ENCODE peak calls at places on chromosomes 16 and 17, in eight cellular contexts. Q is mammary epithelial cell, S is breast epithelium, Y is colonic mucosa, E is fibroblast of lung, I is substantia nigra, H is small intestine, W is ascending aorta. L is an unnamed sample.
A peak's percentile ranks its signal among the peaks of the same experiment; 100 is the strongest.

GRCh38 chr16:70156207-70156978 is 17.2 kb upstream of the CLEC18C start:
- DNase-seq in Q (no peak), S (no peak), Y (no peak), E (no peak), I (no peak), H (no peak), W (no peak), L (no peak)

GRCh38 chr16:47460301-47460754 is 535 bp downstream of the ITFG1 start:
- DNase-seq in Q (no peak), S (no peak), Y (no peak), E (peak; percentile 41), I (no peak), H (peak; percentile 33), W (no peak), L (no peak)

GRCh38 chr17:72363336-72363620 is 242.5 kb downstream of the SOX9 start:
- DNase-seq in Q (no peak), S (no peak), Y (no peak), E (no peak), I (no peak), H (no peak), W (no peak), L (no peak)

GRCh38 chr17:55706808-55707773 is 15.6 kb downstream of the TMEM100 start:
- DNase-seq in Q (no peak), S (no peak), Y (no peak), E (no peak), I (no peak), H (no peak), W (no peak), L (peak; percentile 55)

GRCh38 chr17:74426551-74427047 is 5.3 kb upstream of the GPRC5C start:
- DNase-seq in Q (no peak), S (no peak), Y (no peak), E (no peak), I (no peak), H (no peak), W (no peak), L (no peak)

GRCh38 chr16:379183-379960 is 2.4 kb downstream of the PGAP6 start:
- DNase-seq in Q (no peak), S (peak; percentile 67), Y (peak; percentile 88), E (no peak), I (no peak), H (peak; percentile 88), W (no peak), L (no peak)

GRCh38 chr16:64499211-64499610 is 622.7 kb downstream of the CDH11 start:
- DNase-seq in Q (no peak), S (no peak), Y (no peak), E (no peak), I (no peak), H (no peak), W (no peak), L (no peak)

GRCh38 chr17:75316253-75316652 is 27.0 kb upstream of the SLC25A19 start:
- DNase-seq in Q (no peak), S (no peak), Y (no peak), E (no peak), I (no peak), H (no peak), W (no peak), L (no peak)

GRCh38 chr17:7167832-7168231 is 11.3 kb downstream of the ASGR1 start:
- DNase-seq in Q (no peak), S (no peak), Y (no peak), E (no peak), I (no peak), H (no peak), W (no peak), L (no peak)

GRCh38 chr16:85171809-85172464 is 59.7 kb upstream of the CIBAR2 start:
- DNase-seq in Q (no peak), S (no peak), Y (no peak), E (no peak), I (no peak), H (no peak), W (no peak), L (no peak)

GRCh38 chr17:58606934-58607333 is 84.9 kb downstream of the TEX14 start:
- DNase-seq in Q (no peak), S (no peak), Y (no peak), E (no peak), I (no peak), H (no peak), W (no peak), L (no peak)

GRCh38 chr17:65345261-65346060 is 208.3 kb downstream of the RGS9 start:
- DNase-seq in Q (no peak), S (no peak), Y (no peak), E (peak; percentile 77), I (no peak), H (no peak), W (no peak), L (no peak)

GRCh38 chr17:64149196-64149595 is 19.3 kb upstream of the ERN1 start:
- DNase-seq in Q (no peak), S (no peak), Y (no peak), E (no peak), I (no peak), H (no peak), W (no peak), L (no peak)

GRCh38 chr17:53227101-53227500 is 595.6 kb upstream of the KIF2B start:
- DNase-seq in Q (no peak), S (no peak), Y (no peak), E (no peak), I (no peak), H (no peak), W (no peak), L (no peak)

GRCh38 chr17:80468781-80469533 is 7.5 kb downstream of the NPTX1 start:
- DNase-seq in Q (no peak), S (no peak), Y (no peak), E (no peak), I (no peak), H (no peak), W (no peak), L (no peak)

GRCh38 chr17:55332296-55333041 is 67.7 kb downstream of the HLF start:
- DNase-seq in Q (no peak), S (no peak), Y (no peak), E (peak; percentile 16), I (no peak), H (peak; percentile 68), W (no peak), L (no peak)

GRCh38 chr17:81831957-81832607 is 1.0 kb downstream of the MCRIP1 start:
- DNase-seq in Q (peak; percentile 48), S (no peak), Y (no peak), E (peak; percentile 45), I (no peak), H (no peak), W (no peak), L (no peak)

GRCh38 chr16:84207266-84207665 is 16.3 kb downstream of the ADAD2 start:
- DNase-seq in Q (no peak), S (no peak), Y (no peak), E (no peak), I (no peak), H (no peak), W (no peak), L (no peak)

GRCh38 chr17:27408891-27409290 is 47.4 kb upstream of the KSR1 start:
- DNase-seq in Q (peak; percentile 14), S (no peak), Y (no peak), E (peak; percentile 36), I (no peak), H (no peak), W (no peak), L (no peak)

GRCh38 chr17:11302395-11302932 is 61.5 kb downstream of the SHISA6 start:
- DNase-seq in Q (no peak), S (no peak), Y (no peak), E (no peak), I (no peak), H (no peak), W (no peak), L (no peak)

GRCh38 chr16:75591001-75591852 is 25.0 kb downstream of the GABARAPL2 start:
- DNase-seq in Q (no peak), S (peak; percentile 33), Y (peak; percentile 22), E (peak; percentile 95), I (no peak), H (no peak), W (no peak), L (no peak)

GRCh38 chr17:77423589-77424451 is 283.1 kb downstream of the SEC14L1 start:
- DNase-seq in Q (peak; percentile 90), S (peak; percentile 85), Y (peak; percentile 57), E (peak; percentile 97), I (peak; percentile 21), H (no peak), W (peak; percentile 84), L (no peak)
- H3K27ac ChIP-seq in Q (peak overlapping the region; percentile 76), S (peak overlapping the region; percentile 94), Y (peak overlapping the region; percentile 56), E (peak overlapping the region; percentile 96), I (peak overlapping the region; percentile 55), H (no peak overlapping the region), W (peak overlapping the region; percentile 91), L (no peak overlapping the region)

DNA sequence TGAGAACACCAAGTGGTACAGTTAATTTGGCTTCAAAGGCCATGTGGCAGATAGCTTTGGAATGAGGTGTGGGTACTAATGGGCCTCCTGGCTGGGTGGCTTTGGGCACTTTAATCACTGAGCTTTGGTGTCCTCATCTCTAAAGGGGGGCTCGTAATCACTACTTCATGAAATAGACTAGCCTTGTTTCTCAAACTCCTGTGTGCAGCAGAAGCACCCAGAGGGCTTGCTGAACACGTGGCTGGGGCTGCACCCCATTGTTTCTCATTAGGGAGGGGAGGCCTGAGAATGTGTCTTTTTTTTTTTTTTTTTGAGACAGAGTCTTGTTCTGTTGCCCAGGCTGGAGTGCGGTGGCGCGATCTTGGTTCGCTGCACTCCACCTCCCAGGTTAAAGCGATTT is 5.8 kb downstream of the EPN2 start:
- DNase-seq in Q (no peak), S (no peak), Y (no peak), E (no peak), I (no peak), H (no peak), W (no peak), L (no peak)
- H3K27ac ChIP-seq in Q (no peak overlapping the region), S (peak overlapping the region; percentile 51), Y (no peak overlapping the region), E (no peak overlapping the region), I (peak overlapping the region; percentile 61), H (no peak overlapping the region), W (no peak overlapping the region), L (no peak overlapping the region)

DNA sequence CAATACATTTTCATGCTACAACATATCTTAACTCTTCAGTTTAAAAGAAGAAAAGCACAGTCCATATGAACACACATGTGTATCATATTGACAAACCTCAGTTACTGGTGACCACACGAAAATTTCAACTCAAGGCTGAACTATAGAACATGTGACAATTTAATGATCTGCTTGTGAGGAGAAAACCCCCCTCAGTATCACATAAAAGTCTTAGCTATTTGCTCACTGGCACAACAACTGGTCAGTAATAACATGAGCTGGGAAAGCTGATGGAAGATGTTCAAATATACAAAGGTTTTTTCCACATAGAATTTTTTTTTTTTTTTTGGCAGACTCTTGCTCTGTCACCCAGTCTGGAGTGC is 19.5 kb downstream of the ZNF652 start:
- DNase-seq in Q (no peak), S (no peak), Y (no peak), E (no peak), I (no peak), H (no peak), W (no peak), L (no peak)
- H3K27ac ChIP-seq in Q (no peak overlapping the region), S (peak overlapping the region; percentile 12), Y (peak overlapping the region; percentile 44), E (no peak overlapping the region), I (no peak overlapping the region), H (no peak overlapping the region), W (no peak overlapping the region), L (no peak overlapping the region)

DNA sequence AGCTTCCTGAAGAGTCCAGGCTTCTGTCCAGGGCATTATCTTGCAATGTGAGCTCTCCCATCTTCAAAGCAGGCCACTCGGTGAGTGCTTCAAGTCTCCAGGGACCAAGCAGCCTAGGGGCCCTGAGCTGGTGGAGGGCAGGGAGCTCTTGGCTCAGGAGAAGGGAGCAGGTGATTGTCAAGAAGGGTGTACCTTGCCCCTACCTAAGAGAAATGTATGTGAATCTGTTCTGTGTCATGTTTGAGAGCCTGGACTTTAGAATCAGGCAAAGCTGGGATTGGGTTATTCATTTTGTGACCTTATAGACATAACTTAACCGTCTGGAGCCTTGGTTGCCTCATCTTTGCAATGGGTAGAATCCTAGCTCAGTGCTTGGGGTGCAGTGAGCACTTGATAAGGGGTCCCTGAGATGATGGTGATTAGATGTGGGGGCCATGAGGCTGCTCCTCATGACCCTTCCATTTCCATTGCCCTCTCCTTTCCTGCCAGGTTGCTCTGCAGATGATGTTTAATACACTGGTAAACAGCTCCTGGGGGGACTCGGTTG is 15.9 kb downstream of the ZNF768 start:
- DNase-seq in Q (no peak), S (no peak), Y (no peak), E (no peak), I (no peak), H (peak; percentile 78), W (no peak), L (no peak)
- H3K27ac ChIP-seq in Q (no peak overlapping the region), S (no peak overlapping the region), Y (no peak overlapping the region), E (no peak overlapping the region), I (no peak overlapping the region), H (no peak overlapping the region), W (no peak overlapping the region), L (no peak overlapping the region)